ENCODE peak calls at places on chromosomes 6 and 20, in eight cellular contexts. One of them, this sample, is unnamed.

GRCh38 chr6:130366011-130366963 is at the start of gene TMEM200A:
- DNase-seq in smooth muscle cell of the brain vasculature: no peak
- DNase-seq in NCI-H2081: no peak
- DNase-seq in activated B cell treated with CpG ODN at 0.5 μM for 24 hours: no peak
- DNase-seq in endothelial cell: peak
- DNase-seq in NCI-H345: peak
- DNase-seq in mammary epithelial cell: peak
- DNase-seq in EL: peak
- DNase-seq in this sample: no peak

GRCh38 chr20:53750827-53751393 is 157.3 kb upstream of the ZNF217 start:
- DNase-seq in NCI-H345: no peak
- DNase-seq in activated B cell treated with CpG ODN at 0.5 μM for 24 hours: no peak
- DNase-seq in NCI-H2081: no peak
- DNase-seq in smooth muscle cell of the brain vasculature: no peak
- DNase-seq in EL: peak
- DNase-seq in mammary epithelial cell: no peak
- DNase-seq in endothelial cell: no peak
- DNase-seq in this sample: no peak

GRCh38 chr20:56630086-56630493 is 984 bp downstream of the TFAP2C start:
- DNase-seq in activated B cell treated with CpG ODN at 0.5 μM for 24 hours: no peak
- DNase-seq in NCI-H345: peak
- DNase-seq in smooth muscle cell of the brain vasculature: peak
- DNase-seq in mammary epithelial cell: peak
- DNase-seq in EL: peak
- DNase-seq in NCI-H2081: no peak
- DNase-seq in endothelial cell: peak
- DNase-seq in this sample: peak

GRCh38 chr6:43933111-43933885 is 163.3 kb downstream of the VEGFA start:
- DNase-seq in activated B cell treated with CpG ODN at 0.5 μM for 24 hours: no peak
- DNase-seq in mammary epithelial cell: no peak
- DNase-seq in smooth muscle cell of the brain vasculature: peak
- DNase-seq in endothelial cell: no peak
- DNase-seq in NCI-H2081: no peak
- DNase-seq in NCI-H345: no peak
- DNase-seq in EL: no peak
- DNase-seq in this sample: no peak

GRCh38 chr6:97215157-97215769 is 67.8 kb downstream of the MMS22L start:
- DNase-seq in activated B cell treated with CpG ODN at 0.5 μM for 24 hours: no peak
- DNase-seq in EL: peak
- DNase-seq in NCI-H345: no peak
- DNase-seq in NCI-H2081: peak
- DNase-seq in mammary epithelial cell: peak
- DNase-seq in endothelial cell: peak
- DNase-seq in smooth muscle cell of the brain vasculature: peak
- DNase-seq in this sample: peak

GRCh38 chr20:61997372-61997771 is 68.3 kb downstream of the TAF4 start:
- DNase-seq in activated B cell treated with CpG ODN at 0.5 μM for 24 hours: no peak
- DNase-seq in NCI-H2081: no peak
- DNase-seq in EL: no peak
- DNase-seq in mammary epithelial cell: no peak
- DNase-seq in NCI-H345: no peak
- DNase-seq in endothelial cell: no peak
- DNase-seq in smooth muscle cell of the brain vasculature: no peak
- DNase-seq in this sample: no peak

GRCh38 chr6:36820700-36821580 is 18.3 kb downstream of the CPNE5 start:
- DNase-seq in smooth muscle cell of the brain vasculature: no peak
- DNase-seq in NCI-H2081: no peak
- DNase-seq in endothelial cell: no peak
- DNase-seq in EL: peak
- DNase-seq in NCI-H345: no peak
- DNase-seq in activated B cell treated with CpG ODN at 0.5 μM for 24 hours: no peak
- DNase-seq in mammary epithelial cell: peak
- DNase-seq in this sample: peak

GRCh38 chr6:27495386-27496135 is 22.7 kb upstream of the ZNF184 start:
- DNase-seq in endothelial cell: peak
- DNase-seq in mammary epithelial cell: peak
- DNase-seq in smooth muscle cell of the brain vasculature: no peak
- DNase-seq in activated B cell treated with CpG ODN at 0.5 μM for 24 hours: no peak
- DNase-seq in EL: peak
- DNase-seq in NCI-H345: no peak
- DNase-seq in NCI-H2081: no peak
- DNase-seq in this sample: peak

GRCh38 chr6:155154158-155154830 is 109.5 kb upstream of the CLDN20 start:
- DNase-seq in smooth muscle cell of the brain vasculature: no peak
- DNase-seq in endothelial cell: no peak
- DNase-seq in activated B cell treated with CpG ODN at 0.5 μM for 24 hours: no peak
- DNase-seq in NCI-H345: peak
- DNase-seq in EL: peak
- DNase-seq in mammary epithelial cell: peak
- DNase-seq in NCI-H2081: peak
- DNase-seq in this sample: peak

GRCh38 chr6:10276888-10277287 is 138.0 kb downstream of the TFAP2A start:
- DNase-seq in endothelial cell: no peak
- DNase-seq in activated B cell treated with CpG ODN at 0.5 μM for 24 hours: no peak
- DNase-seq in mammary epithelial cell: no peak
- DNase-seq in EL: peak
- DNase-seq in smooth muscle cell of the brain vasculature: no peak
- DNase-seq in NCI-H2081: no peak
- DNase-seq in NCI-H345: no peak
- DNase-seq in this sample: no peak

GRCh38 chr20:50058646-50059398 is 54.1 kb downstream of the UBE2V1 start:
- DNase-seq in activated B cell treated with CpG ODN at 0.5 μM for 24 hours: no peak
- DNase-seq in mammary epithelial cell: no peak
- DNase-seq in NCI-H345: no peak
- DNase-seq in NCI-H2081: no peak
- DNase-seq in smooth muscle cell of the brain vasculature: no peak
- DNase-seq in EL: no peak
- DNase-seq in endothelial cell: no peak
- DNase-seq in this sample: no peak

GRCh38 chr20:38840894-38841470 is 35.5 kb downstream of the PPP1R16B start:
- DNase-seq in NCI-H345: no peak
- DNase-seq in activated B cell treated with CpG ODN at 0.5 μM for 24 hours: no peak
- DNase-seq in smooth muscle cell of the brain vasculature: no peak
- DNase-seq in endothelial cell: no peak
- DNase-seq in NCI-H2081: no peak
- DNase-seq in mammary epithelial cell: no peak
- DNase-seq in EL: no peak
- DNase-seq in this sample: no peak

GRCh38 chr6:105501945-105502344 is 99.1 kb upstream of the PREP start:
- DNase-seq in activated B cell treated with CpG ODN at 0.5 μM for 24 hours: no peak
- DNase-seq in smooth muscle cell of the brain vasculature: no peak
- DNase-seq in NCI-H2081: no peak
- DNase-seq in mammary epithelial cell: peak
- DNase-seq in endothelial cell: no peak
- DNase-seq in EL: no peak
- DNase-seq in NCI-H345: no peak
- DNase-seq in this sample: no peak

GRCh38 chr6:147738516-147739187 is 230.2 kb downstream of the SAMD5 start:
- DNase-seq in EL: no peak
- DNase-seq in NCI-H345: no peak
- DNase-seq in smooth muscle cell of the brain vasculature: no peak
- DNase-seq in activated B cell treated with CpG ODN at 0.5 μM for 24 hours: no peak
- DNase-seq in endothelial cell: no peak
- DNase-seq in mammary epithelial cell: peak
- DNase-seq in NCI-H2081: no peak
- DNase-seq in this sample: peak

This sample was measured in MCF 10A.